ENCODE peak calls at places on chromosome 4, in five cellular contexts. Z, F, S, X and W are unnamed samples.

GRCh38 chr4:113090954-113091353 is 41.5 kb downstream of the ANK2 start:
- DNase-seq in Z (no peak), F (no peak), S (no peak), X (no peak), W (no peak)

GRCh38 chr4:7978489-7978888 is 38.8 kb upstream of the AFAP1 start:
- DNase-seq in Z (no peak), F (no peak), S (no peak), X (no peak), W (no peak)

GRCh38 chr4:56907489-56908205 is at the start of gene REST:
- DNase-seq in Z (peak; percentile 77), F (peak; percentile 60), S (peak; percentile 88), X (peak; percentile 58), W (peak; percentile 61)

GRCh38 chr4:304987-305680 is at the start of gene ZNF732:
- DNase-seq in Z (no peak), F (no peak), S (no peak), X (peak; percentile 93), W (no peak)

GRCh38 chr4:7754565-7755262 is 184.9 kb downstream of the AFAP1 start:
- DNase-seq in Z (no peak), F (no peak), S (no peak), X (no peak), W (no peak)

GRCh38 chr4:153789741-153790651 is 1.1 kb upstream of the SFRP2 start:
- DNase-seq in Z (no peak), F (no peak), S (no peak), X (no peak), W (no peak)

GRCh38 chr4:110075083-110075738 is 123.2 kb downstream of the ELOVL6 start:
- DNase-seq in Z (no peak), F (no peak), S (no peak), X (no peak), W (no peak)

GRCh38 chr4:117378942-117379341 is 293.6 kb upstream of the TRAM1L1 start:
- DNase-seq in Z (no peak), F (no peak), S (no peak), X (no peak), W (no peak)

GRCh38 chr4:183876268-183876934 is 28.7 kb upstream of the STOX2 start:
- DNase-seq in Z (no peak), F (no peak), S (peak; percentile 90), X (peak; percentile 65), W (peak; percentile 31)

GRCh38 chr4:158841540-158841939 is 72.7 kb downstream of the FNIP2 start:
- DNase-seq in Z (no peak), F (no peak), S (no peak), X (no peak), W (no peak)

GRCh38 chr4:12729384-12729783 is 754.8 kb downstream of the RAB28 start:
- DNase-seq in Z (no peak), F (no peak), S (no peak), X (peak; percentile 12), W (peak; percentile 5)

GRCh38 chr4:42262701-42263490 is 110.4 kb upstream of the BEND4 start:
- DNase-seq in Z (no peak), F (no peak), S (no peak), X (no peak), W (no peak)

GRCh38 chr4:8409271-8410065 is 31.1 kb downstream of the ACOX3 start:
- DNase-seq in Z (peak; percentile 39), F (peak; percentile 39), S (no peak), X (no peak), W (peak; percentile 41)